ENCODE peak calls at places on chromosomes 6 and 20, in four cellular contexts. C, Y, X and E are unnamed samples.

GRCh38 chr20:45911486-45912343 is at the start of gene PLTP:
- DNase-seq in X (no peak), C (peak; percentile 48), Y (peak; percentile 75), E (no peak)

GRCh38 chr20:17662333-17663039 is 19.6 kb downstream of the RRBP1 start:
- DNase-seq in X (no peak), Y (no peak), C (no peak), E (no peak)

GRCh38 chr6:135701426-135701825 is 150.1 kb upstream of the PDE7B start:
- DNase-seq in Y (no peak), X (no peak), C (no peak), E (no peak)

GRCh38 chr20:1298888-1299511 is 29.9 kb downstream of the SDCBP2 start:
- DNase-seq in Y (no peak), C (no peak), X (no peak), E (no peak)

GRCh38 chr6:127589135-127589534 is 12.2 kb downstream of the C6orf58 start:
- DNase-seq in Y (no peak), X (no peak), C (no peak), E (no peak)

GRCh38 chr20:42492998-42493397 is 696.7 kb downstream of the PTPRT start:
- DNase-seq in C (no peak), X (no peak), Y (no peak), E (no peak)

GRCh38 chr6:108752733-108753392 is 95.4 kb upstream of the ARMC2 start:
- DNase-seq in C (no peak), Y (no peak), X (no peak), E (peak; percentile 73)

GRCh38 chr20:41005361-41005729 is 23.3 kb upstream of the TOP1 start:
- DNase-seq in X (no peak), Y (no peak), C (peak; percentile 51), E (no peak)

GRCh38 chr6:5416250-5416649 is 154.9 kb downstream of the FARS2 start:
- DNase-seq in X (no peak), Y (no peak), C (no peak), E (no peak)

GRCh38 chr20:35312348-35312747 is 20.1 kb upstream of the FAM83C start:
- DNase-seq in C (peak; percentile 65), X (peak; percentile 7), Y (no peak), E (peak; percentile 54)

GRCh38 chr6:15736023-15736696 is 73.3 kb upstream of the DTNBP1 start:
- DNase-seq in X (no peak), C (peak; percentile 69), Y (no peak), E (no peak)

GRCh38 chr20:11917663-11918062 is at the start of gene BTBD3:
- DNase-seq in X (no peak), Y (no peak), C (peak; percentile 1), E (no peak)

GRCh38 chr6:424741-425417 is 33.3 kb downstream of the IRF4 start:
- DNase-seq in C (no peak), X (no peak), Y (no peak), E (no peak)

GRCh38 chr20:64112691-64113443 is 5.5 kb upstream of the NPBWR2 start:
- DNase-seq in Y (peak; percentile 10), X (no peak), C (no peak), E (no peak)

GRCh38 chr6:7697820-7698623 is 27.9 kb upstream of the BMP6 start:
- DNase-seq in X (no peak), C (peak; percentile 64), Y (no peak), E (peak; percentile 84)

GRCh38 chr20:8255945-8256632 is 124.0 kb downstream of the PLCB1 start:
- DNase-seq in Y (no peak), X (no peak), C (no peak), E (peak; percentile 84)

GRCh38 chr6:132084811-132085509 is 133.8 kb upstream of the CCN2 start:
- DNase-seq in X (peak; percentile 15), C (no peak), Y (no peak), E (no peak)

GRCh38 chr20:21450572-21450971 is 53.2 kb upstream of the NKX2-4 start:
- DNase-seq in Y (no peak), X (no peak), C (no peak), E (peak; percentile 17)

GRCh38 chr20:5149892-5150225 is 23.1 kb downstream of the CDS2 start:
- DNase-seq in X (no peak), Y (no peak), C (no peak), E (no peak)

GRCh38 chr6:25035451-25036435 is 100.0 kb upstream of the RIPOR2 start:
- DNase-seq in X (no peak), C (peak; percentile 64), Y (no peak), E (no peak)

GRCh38 chr6:154229796-154230195 is 126.8 kb downstream of the IPCEF1 start:
- DNase-seq in Y (no peak), X (no peak), C (no peak), E (no peak)

GRCh38 chr6:71277926-71278594 is 10.6 kb upstream of the OGFRL1 start:
- DNase-seq in C (no peak), X (no peak), Y (no peak), E (no peak)

GRCh38 chr6:134642217-134642616 is 307.7 kb downstream of the ALDH8A1 start:
- DNase-seq in X (no peak), C (no peak), Y (no peak), E (no peak)

GRCh38 chr6:149285626-149286025 is 31.9 kb upstream of the TAB2 start:
- DNase-seq in C (no peak), X (no peak), Y (no peak), E (no peak)

GRCh38 chr6:136184738-136185137 is 65.4 kb downstream of the MTFR2 start:
- DNase-seq in X (no peak), Y (no peak), C (no peak), E (no peak)

GRCh38 chr20:44208770-44209169 is 1.8 kb downstream of the OSER1 start:
- DNase-seq in Y (no peak), X (no peak), C (peak; percentile 25), E (peak; percentile 82)

GRCh38 chr6:51843470-51844390 is 243.7 kb downstream of the PKHD1 start:
- DNase-seq in Y (no peak), C (no peak), X (no peak), E (no peak)

GRCh38 chr6:51842487-51843469 is 244.6 kb downstream of the PKHD1 start:
- DNase-seq in X (no peak), C (no peak), Y (no peak), E (peak; percentile 12)

GRCh38 chr6:51846531-51846930 is 240.9 kb downstream of the PKHD1 start:
- DNase-seq in X (no peak), C (no peak), Y (no peak), E (no peak)

GRCh38 chr6:51842066-51842465 is 245.3 kb downstream of the PKHD1 start:
- DNase-seq in X (no peak), C (no peak), Y (no peak), E (no peak)

GRCh38 chr6:51844391-51844735 is 243.1 kb downstream of the PKHD1 start:
- DNase-seq in Y (peak; percentile 42), C (no peak), X (no peak), E (no peak)
- TF ChIP-seq CBFB in Y (no peak), C (no peak), X (no peak), E (no peak)

GRCh38 chr6:111668410-111668809 is 62.7 kb upstream of the TRAF3IP2 start:
- DNase-seq in X (no peak), Y (peak; percentile 29), C (no peak), E (no peak)

GRCh38 chr6:111666812-111667211 is 61.1 kb upstream of the TRAF3IP2 start:
- DNase-seq in C (no peak), X (no peak), Y (no peak), E (no peak)

GRCh38 chr6:111664565-111665039 is 58.9 kb upstream of the TRAF3IP2 start:
- DNase-seq in C (no peak), Y (no peak), X (no peak), E (no peak)

GRCh38 chr6:111669326-111669725 is 63.6 kb upstream of the TRAF3IP2 start:
- DNase-seq in X (no peak), Y (no peak), C (no peak), E (no peak)

DNA sequence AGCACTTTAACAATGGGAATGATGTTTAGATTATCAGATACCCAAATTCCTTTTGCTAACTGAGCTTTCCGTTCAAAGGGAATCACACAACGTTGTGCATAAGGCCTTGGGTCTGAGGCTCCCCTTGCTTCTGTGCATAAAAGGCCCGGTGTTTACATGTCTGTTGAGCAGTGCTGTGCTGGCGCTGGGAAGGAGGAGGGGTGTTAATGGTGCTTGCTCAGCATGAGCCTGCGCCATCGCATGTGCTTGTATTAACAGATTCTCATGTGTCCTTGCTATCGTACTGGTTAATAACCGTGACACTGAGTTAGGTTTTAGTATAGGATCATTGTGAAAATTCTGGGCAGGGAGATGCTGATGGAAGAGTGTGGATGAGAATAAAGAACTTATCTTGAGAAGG is 62.2 kb upstream of the TRAF3IP2 start:
- DNase-seq in X (no peak), C (no peak), Y (no peak), E (no peak)
- TF ChIP-seq CBFB in X (no peak), C (no peak), Y (no peak), E (no peak)

DNA sequence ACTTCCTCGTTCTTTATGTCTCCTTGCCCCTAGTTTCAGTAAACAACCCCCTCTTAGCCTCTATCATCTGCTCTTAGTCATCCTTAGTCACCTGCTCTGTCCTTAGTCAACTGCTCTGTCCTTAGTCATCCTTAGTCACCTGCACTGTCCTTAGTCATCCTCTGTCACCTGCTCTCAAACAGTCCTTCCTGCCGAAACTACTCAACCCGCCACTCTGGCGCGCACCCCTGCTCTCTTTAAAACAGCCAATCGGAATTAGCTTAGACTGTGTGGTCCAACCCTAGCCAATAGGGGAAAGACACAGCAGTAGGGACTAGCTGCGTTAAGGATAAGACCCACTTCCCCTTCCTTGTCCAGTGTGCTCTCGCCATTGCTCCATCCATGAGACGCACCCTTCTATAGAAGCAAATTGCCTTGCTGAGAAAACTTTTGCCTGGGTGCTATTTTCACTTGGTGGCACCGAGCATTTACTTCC is 73.9 kb downstream of the BACH2 start:
- DNase-seq in Y (no peak), X (no peak), C (peak; percentile 27), E (peak; percentile 27)
- TF ChIP-seq CBFB in Y (no peak), X (no peak), C (no peak), E (no peak)

GRCh38 chr6:32202186-32202585 is 9.7 kb upstream of the GPSM3 start:
- DNase-seq in C (no peak), Y (no peak), X (no peak), E (no peak)

GRCh38 chr6:32200711-32201475 is 8.4 kb upstream of the GPSM3 start:
- DNase-seq in X (no peak), Y (no peak), C (no peak), E (no peak)

GRCh38 chr6:32204268-32204715 is 11.8 kb upstream of the GPSM3 start:
- DNase-seq in Y (no peak), C (no peak), X (no peak), E (no peak)

GRCh38 chr6:32198866-32199265 is 6.4 kb upstream of the GPSM3 start:
- DNase-seq in C (no peak), X (no peak), Y (no peak), E (no peak)

DNA sequence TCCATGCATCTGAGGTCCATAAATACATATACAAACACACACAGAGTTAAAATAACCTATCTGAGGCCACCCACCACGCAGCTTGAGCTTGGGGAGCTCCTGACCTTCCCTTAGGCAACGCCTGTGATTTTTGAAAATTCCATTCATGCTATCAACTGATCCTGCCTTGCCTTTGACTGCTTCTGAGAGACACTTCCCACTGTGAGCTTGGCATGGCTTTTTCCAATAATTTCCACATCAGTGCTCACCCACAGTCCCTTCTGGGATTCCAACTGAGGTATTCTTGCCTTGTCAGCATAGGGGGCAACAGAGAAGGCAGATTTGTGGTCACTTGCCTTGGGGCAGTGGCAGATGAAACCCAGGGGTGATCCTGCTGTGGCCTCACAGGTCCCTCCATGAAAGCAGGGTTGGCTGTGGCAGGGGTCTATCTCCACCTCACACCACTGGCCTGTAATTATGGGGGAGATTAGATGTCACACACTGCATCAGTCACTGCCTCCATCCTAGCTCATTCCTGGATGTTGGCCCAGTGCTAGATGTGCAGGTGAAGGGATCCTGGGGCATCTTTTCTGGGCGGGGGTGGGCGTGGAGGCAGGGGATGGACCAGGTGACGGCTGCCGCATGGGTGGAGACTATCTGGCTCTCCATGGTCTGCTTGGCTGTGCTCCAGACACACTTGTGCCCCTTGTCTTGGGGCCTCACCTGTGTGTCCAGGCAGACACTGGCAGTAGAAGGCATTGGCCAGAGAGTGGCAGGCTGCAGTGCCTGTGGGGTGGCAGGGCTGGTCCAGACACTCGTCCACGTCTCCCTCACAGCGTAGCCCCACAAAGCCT is 11.2 kb upstream of the GPSM3 start:
- DNase-seq in Y (no peak), X (no peak), C (no peak), E (no peak)
- TF ChIP-seq CBFB in Y (no peak), X (no peak), C (no peak), E (no peak)